ENCODE peak calls at places on chromosome 15, in six cellular contexts. A is fibroblast of mammary gland, R is stomach, J is fibroblast of the aortic adventitia, H is adrenal gland, C is HCT116. P is an unnamed sample.
A peak's percentile ranks its signal among the peaks of the same experiment; 100 is the strongest.

GRCh38 chr15:52733078-52733477 is 53.9 kb upstream of the ATOSA start:
- DNase-seq in A (peak; percentile 73), R (no peak), J (peak; percentile 49), H (no peak), C (no peak), P (no peak)

GRCh38 chr15:38401101-38401500 is 52.8 kb upstream of the FAM98B start:
- DNase-seq in A (peak; percentile 62), R (no peak), J (peak; percentile 45), H (no peak), C (no peak), P (no peak)

GRCh38 chr15:95636107-95636506 is 694.4 kb upstream of the NR2F2 start:
- DNase-seq in A (no peak), R (no peak), J (no peak), H (no peak), C (no peak), P (no peak)

GRCh38 chr15:68620721-68621528 is 42.1 kb downstream of the CORO2B start:
- DNase-seq in A (peak; percentile 97), R (peak; percentile 64), J (peak; percentile 99), H (peak; percentile 74), C (no peak), P (no peak)

GRCh38 chr15:76059320-76060097 is at the start of gene TMEM266:
- DNase-seq in A (no peak), R (peak; percentile 43), J (peak; percentile 15), H (peak; percentile 40), C (no peak), P (peak; percentile 85)

GRCh38 chr15:37105795-37106333 is 5.5 kb upstream of the MEIS2 start:
- DNase-seq in A (no peak), R (no peak), J (peak; percentile 52), H (no peak), C (no peak), P (no peak)

GRCh38 chr15:29622637-29623036 is 199.6 kb downstream of the TJP1 start:
- DNase-seq in A (no peak), R (no peak), J (no peak), H (no peak), C (no peak), P (no peak)

GRCh38 chr15:58475573-58476524 is 44.1 kb downstream of the LIPC start:
- DNase-seq in A (peak; percentile 58), R (no peak), J (peak; percentile 79), H (no peak), C (no peak), P (no peak)

GRCh38 chr15:39623550-39623931 is 42.7 kb downstream of the THBS1 start:
- DNase-seq in A (no peak), R (no peak), J (no peak), H (no peak), C (no peak), P (peak; percentile 66)

GRCh38 chr15:68789041-68789920 is 31.4 kb downstream of the ANP32A start:
- DNase-seq in A (no peak), R (peak; percentile 33), J (no peak), H (no peak), C (no peak), P (no peak)

GRCh38 chr15:68228143-68228970 is 1.2 kb downstream of the CLN6 start:
- DNase-seq in A (peak; percentile 27), R (peak; percentile 19), J (peak; percentile 12), H (no peak), C (no peak), P (no peak)

GRCh38 chr15:77607111-77607893 is 25.4 kb downstream of the LINGO1 start:
- DNase-seq in A (peak; percentile 64), R (no peak), J (peak; percentile 18), H (no peak), C (no peak), P (no peak)

GRCh38 chr15:100986158-100986896 is 67.2 kb downstream of the LRRK1 start:
- DNase-seq in A (peak; percentile 11), R (no peak), J (no peak), H (no peak), C (no peak), P (no peak)

GRCh38 chr15:56948766-56949105 is 30.3 kb downstream of the TCF12 start:
- DNase-seq in A (no peak), R (no peak), J (peak; percentile 21), H (no peak), C (no peak), P (no peak)

GRCh38 chr15:100285641-100286295 is 56.0 kb downstream of the ADAMTS17 start:
- DNase-seq in A (no peak), R (no peak), J (no peak), H (no peak), C (no peak), P (no peak)

GRCh38 chr15:81194723-81195122 is 2.0 kb upstream of the IL16 start:
- DNase-seq in A (no peak), R (no peak), J (no peak), H (no peak), C (no peak), P (no peak)

GRCh38 chr15:89051875-89052274 is 36.4 kb upstream of the ABHD2 start:
- DNase-seq in A (peak; percentile 99), R (no peak), J (peak; percentile 98), H (no peak), C (no peak), P (no peak)

GRCh38 chr15:81061490-81062235 is 60.9 kb downstream of the TLNRD1 start:
- DNase-seq in A (no peak), R (no peak), J (no peak), H (no peak), C (no peak), P (no peak)

GRCh38 chr15:97902140-97902780 is 58.2 kb upstream of the ARRDC4 start:
- DNase-seq in A (peak; percentile 32), R (no peak), J (peak; percentile 53), H (no peak), C (no peak), P (no peak)

GRCh38 chr15:80844011-80844732 is 65.0 kb downstream of the CEMIP start:
- DNase-seq in A (peak; percentile 56), R (no peak), J (peak; percentile 59), H (no peak), C (no peak), P (no peak)

GRCh38 chr15:98745179-98745578 is 96.8 kb downstream of the IGF1R start:
- DNase-seq in A (no peak), R (peak; percentile 37), J (no peak), H (no peak), C (no peak), P (no peak)

GRCh38 chr15:36682091-36682490 is 102.7 kb downstream of the CDIN1 start:
- DNase-seq in A (peak; percentile 31), R (no peak), J (peak; percentile 37), H (no peak), C (no peak), P (no peak)

GRCh38 chr15:23420806-23421575 is 26.1 kb downstream of the GOLGA6L2 start:
- DNase-seq in A (peak; percentile 34), R (no peak), J (peak; percentile 33), H (no peak), C (no peak), P (no peak)

DNA sequence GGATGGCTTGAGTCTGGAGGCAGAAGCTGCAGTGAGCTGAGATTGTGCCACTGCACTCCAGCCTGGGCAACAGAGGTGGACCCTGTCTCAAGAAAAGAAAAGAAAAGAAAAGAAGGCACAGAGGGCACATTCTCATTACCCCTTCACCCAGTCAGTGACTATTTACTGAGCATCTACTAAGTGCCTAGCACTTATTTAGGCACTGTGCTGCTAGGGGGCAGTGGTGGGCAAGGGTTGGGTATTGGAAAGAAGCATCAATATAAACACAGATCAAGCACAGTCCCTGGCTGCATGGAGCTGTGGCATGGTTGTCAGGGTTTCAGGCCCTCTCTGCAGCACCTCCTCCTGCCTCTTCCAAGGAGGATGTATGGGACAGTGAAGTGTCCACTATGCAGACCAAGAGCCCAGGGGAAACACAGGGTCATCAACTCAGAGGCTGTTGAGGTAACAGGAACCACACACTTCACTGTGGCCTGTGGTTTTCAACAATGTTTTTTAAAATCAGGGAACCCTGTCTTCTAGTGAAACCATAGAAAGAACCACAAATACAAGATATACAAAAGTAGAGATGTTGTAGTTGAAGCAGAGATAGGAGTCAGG is 138.5 kb downstream of the RAB11A start:
- DNase-seq in A (no peak), R (no peak), J (no peak), H (no peak), C (no peak), P (no peak)
- TF ChIP-seq CTCF in A (peak; percentile 10), R (no peak), J (no peak), H (no peak), C (peak; percentile 53), P (no peak)

GRCh38 chr15:50009634-50010033 is 109.4 kb downstream of the ATP8B4 start:
- DNase-seq in A (no peak), R (no peak), J (no peak), H (no peak), C (no peak), P (no peak)

DNA sequence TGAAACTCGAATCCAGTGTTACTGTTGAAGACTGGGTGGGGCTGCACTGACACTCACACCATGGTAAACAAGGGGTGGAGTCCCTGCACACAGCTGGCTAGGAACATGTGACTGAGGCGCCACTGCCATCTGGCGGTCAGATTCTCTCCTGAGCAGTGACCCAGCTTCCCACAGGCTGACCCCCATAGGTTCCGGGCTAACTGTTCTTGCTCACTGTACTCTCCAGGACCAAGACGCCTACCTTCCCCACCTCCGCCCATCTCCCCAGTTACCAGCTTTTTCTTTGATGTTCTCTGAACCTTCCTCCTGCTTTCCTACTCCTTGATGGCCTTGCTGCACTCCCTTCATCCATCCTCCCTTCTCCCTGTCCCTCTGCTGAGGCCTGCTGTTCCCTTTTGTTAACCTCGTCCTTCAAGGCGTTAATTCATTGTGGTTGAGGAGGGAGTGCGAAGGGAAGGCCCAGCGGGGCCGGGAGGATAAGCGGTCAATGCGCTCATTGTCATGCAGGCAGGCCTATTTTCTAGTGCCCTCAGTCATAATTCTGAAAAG is 115.2 kb downstream of the ATP8B4 start:
- DNase-seq in A (peak; percentile 93), R (peak; percentile 70), J (peak; percentile 95), H (peak; percentile 77), C (peak; percentile 80), P (peak; percentile 47)
- TF ChIP-seq CTCF in A (peak; percentile 79), R (no peak), J (peak; percentile 86), H (peak; percentile 71), C (peak; percentile 89), P (peak; percentile 57)

GRCh38 chr15:64740361-64741170 is 34.8 kb downstream of the RBPMS2 start:
- DNase-seq in A (peak; percentile 67), R (no peak), J (peak; percentile 50), H (no peak), C (no peak), P (peak; percentile 74)
- TF ChIP-seq CTCF in A (peak; percentile 23), R (no peak), J (peak; percentile 5), H (no peak), C (no peak), P (peak; percentile 14)

DNA sequence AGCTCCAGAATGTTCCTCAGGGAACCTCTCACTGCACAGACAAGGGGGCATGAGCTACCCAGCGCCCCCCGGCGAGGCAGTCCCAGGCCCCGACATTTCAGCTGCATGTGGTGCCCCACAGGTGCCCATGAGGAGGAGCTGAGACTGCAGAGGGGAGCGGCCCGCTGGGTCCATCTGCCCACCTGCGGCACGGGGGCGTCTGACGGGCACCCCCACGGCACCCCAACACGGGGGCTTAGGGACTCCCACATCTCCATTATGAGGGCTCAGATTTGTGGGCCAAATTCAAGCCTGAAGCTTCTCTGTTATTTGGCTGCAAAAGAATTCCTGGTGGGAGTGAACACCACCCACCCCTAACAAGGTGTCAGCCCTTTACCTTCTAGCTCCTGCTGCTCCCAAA is 258.4 kb downstream of the UACA start:
- DNase-seq in A (no peak), R (no peak), J (no peak), H (no peak), C (no peak), P (no peak)
- TF ChIP-seq CTCF in A (no peak), R (no peak), J (no peak), H (no peak), C (no peak), P (no peak)

GRCh38 chr15:84575493-84575892 is 25.3 kb upstream of the ZSCAN2 start:
- DNase-seq in A (no peak), R (no peak), J (no peak), H (no peak), C (no peak), P (no peak)
- TF ChIP-seq CTCF in A (no peak), R (no peak), J (no peak), H (no peak), C (no peak), P (no peak)